ENCODE peak calls at places on chromosomes 6 and 20, in five cellular contexts. R, W, S, U and L are unnamed samples.

GRCh38 chr6:155011997-155012396 is 16.9 kb downstream of the TIAM2 start:
- DNase-seq in R (no peak), S (no peak), W (no peak), U (no peak), L (no peak)

GRCh38 chr20:56730003-56730402 is 100.9 kb downstream of the TFAP2C start:
- DNase-seq in U (no peak), W (no peak), R (peak), S (no peak), L (no peak)

GRCh38 chr20:35985789-35986188 is 17.4 kb downstream of the CNBD2 start:
- DNase-seq in R (no peak), W (no peak), S (no peak), U (no peak), L (no peak)

GRCh38 chr20:35196313-35196712 is 24.4 kb downstream of the PROCR start:
- DNase-seq in W (no peak), S (no peak), U (no peak), R (no peak), L (no peak)

GRCh38 chr6:96821034-96821433 is 16.2 kb downstream of the GPR63 start:
- DNase-seq in W (no peak), R (no peak), S (no peak), U (no peak), L (no peak)

GRCh38 chr6:89430563-89430962 is 2.4 kb upstream of the ANKRD6 start:
- DNase-seq in U (no peak), W (peak), R (no peak), S (no peak), L (no peak)

GRCh38 chr6:45132059-45132458 is 196.1 kb upstream of the RUNX2 start:
- DNase-seq in U (no peak), S (no peak), R (no peak), W (no peak), L (no peak)

GRCh38 chr20:62134735-62135231 is 8.4 kb downstream of the PSMA7 start:
- DNase-seq in W (no peak), R (no peak), U (no peak), S (no peak), L (no peak)

GRCh38 chr6:93123585-93123984 is 295.8 kb downstream of the EPHA7 start:
- DNase-seq in U (no peak), W (no peak), R (no peak), S (no peak), L (no peak)

GRCh38 chr6:156160788-156161150 is 616.4 kb upstream of the ARID1B start:
- DNase-seq in W (no peak), R (no peak), U (no peak), S (no peak), L (no peak)

GRCh38 chr6:158969148-158969547 is 30.9 kb downstream of the RSPH3 start:
- DNase-seq in S (no peak), W (no peak), U (no peak), R (no peak), L (no peak)

GRCh38 chr6:17278289-17279061 is 2.7 kb upstream of the RBM24 start:
- DNase-seq in S (no peak), U (peak), R (peak), W (no peak), L (no peak)

GRCh38 chr6:143964667-143965066 is 43.4 kb downstream of the PLAGL1 start:
- DNase-seq in U (no peak), R (no peak), S (no peak), W (no peak), L (no peak)

GRCh38 chr6:82783587-82784253 is 281.9 kb downstream of the UBE3D start:
- DNase-seq in W (peak), S (no peak), U (no peak), R (no peak), L (no peak)

GRCh38 chr20:717817-718216 is 42.2 kb upstream of the SCRT2 start:
- DNase-seq in R (no peak), W (no peak), U (no peak), S (no peak), L (no peak)

GRCh38 chr20:33013701-33014326 is 6.3 kb downstream of the BPIFB2 start:
- DNase-seq in W (no peak), R (no peak), U (no peak), S (no peak), L (no peak)

GRCh38 chr20:51444472-51444871 is 98.0 kb downstream of the NFATC2 start:
- DNase-seq in W (no peak), U (no peak), R (no peak), S (no peak), L (no peak)

GRCh38 chr6:39625209-39625608 is 100.0 kb downstream of the KIF6 start:
- DNase-seq in S (no peak), W (no peak), U (no peak), R (no peak), L (no peak)

GRCh38 chr20:46332373-46333135 is 24.3 kb upstream of the CDH22 start:
- DNase-seq in U (no peak), W (no peak), R (no peak), S (no peak), L (no peak)

GRCh38 chr20:8670900-8671229 is 398.0 kb upstream of the PLCB4 start:
- DNase-seq in W (no peak), S (no peak), U (peak), R (no peak), L (no peak)

GRCh38 chr6:18260448-18261106 is 3.8 kb downstream of the DEK start:
- DNase-seq in W (no peak), R (no peak), U (no peak), S (no peak), L (no peak)

GRCh38 chr6:99471638-99472037 is 43.6 kb downstream of the USP45 start:
- DNase-seq in R (no peak), W (no peak), S (no peak), U (no peak), L (no peak)

GRCh38 chr20:50510706-50511401 is 671 bp downstream of the PTPN1 start:
- DNase-seq in R (no peak), U (no peak), W (peak), S (no peak), L (no peak)

GRCh38 chr6:156517090-156517489 is 260.1 kb upstream of the ARID1B start:
- DNase-seq in W (no peak), R (no peak), S (no peak), U (no peak), L (no peak)

GRCh38 chr6:137761072-137761471 is 106.0 kb upstream of the TNFAIP3 start:
- DNase-seq in R (no peak), S (no peak), U (no peak), W (no peak), L (no peak)

GRCh38 chr6:142313284-142313683 is 11.5 kb downstream of the ADGRG6 start:
- DNase-seq in W (no peak), S (no peak), U (no peak), R (no peak), L (no peak)

GRCh38 chr6:80696268-80696667 is 589.8 kb downstream of the BCKDHB start:
- DNase-seq in U (no peak), S (no peak), R (no peak), W (no peak), L (no peak)

GRCh38 chr6:141988954-141989705 is 143.6 kb upstream of the GJE1 start:
- DNase-seq in R (peak), U (peak), S (no peak), W (peak), L (no peak)

DNA sequence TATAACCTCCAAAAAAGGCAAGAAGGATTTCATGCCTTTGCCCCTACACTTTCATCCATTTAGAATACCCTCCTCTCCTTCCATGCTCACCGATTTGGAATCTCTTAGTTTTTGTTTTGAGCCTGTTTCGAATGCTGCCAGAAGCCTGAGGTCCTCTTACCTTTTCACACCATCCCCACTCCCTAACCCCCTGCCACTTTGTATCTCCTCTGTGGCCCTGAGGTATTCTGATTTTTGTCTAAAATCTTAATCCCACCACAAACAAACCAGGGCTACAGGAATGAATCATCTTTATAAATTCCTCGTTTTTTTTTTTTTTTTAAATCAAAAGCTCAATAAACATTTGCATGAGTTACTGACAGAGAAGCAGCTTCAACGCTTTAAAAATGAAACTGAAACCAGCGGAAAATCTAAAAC is 1.6 kb upstream of the RPS12 start:
- DNase-seq in R (no peak), U (no peak), W (no peak), S (no peak), L (no peak)
- TF ChIP-seq CTCF in R (no peak), U (no peak), W (no peak), S (no peak), L (no peak)

DNA sequence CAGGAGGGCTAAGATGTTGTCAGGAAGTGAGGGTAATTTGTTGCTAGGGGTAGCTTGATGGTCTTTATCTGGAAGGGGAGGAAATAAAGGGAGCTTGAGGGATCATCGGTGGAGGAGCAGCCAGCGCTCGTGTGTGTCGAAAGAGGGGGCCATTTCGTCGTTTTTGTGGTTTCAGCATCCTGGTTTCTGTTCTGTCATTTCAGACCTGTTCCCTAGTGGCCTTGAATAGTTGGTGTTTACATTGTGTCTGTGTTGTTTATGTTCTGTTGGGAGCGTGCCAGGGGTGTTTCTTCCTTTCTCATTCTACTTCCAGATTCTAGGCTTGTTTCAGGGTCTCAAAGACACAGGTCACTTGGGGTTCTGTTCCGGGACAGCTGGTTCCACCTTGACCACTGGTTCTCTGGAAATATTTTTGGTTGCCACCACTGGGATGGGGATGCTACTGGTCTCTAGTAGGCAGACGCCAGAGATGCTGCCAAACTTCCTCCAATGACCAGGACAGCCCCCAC is 113.9 kb upstream of the NAA20 start:
- DNase-seq in U (no peak), S (no peak), R (no peak), W (no peak), L (no peak)
- TF ChIP-seq CTCF in U (peak), S (no peak), R (no peak), W (no peak), L (no peak)

DNA sequence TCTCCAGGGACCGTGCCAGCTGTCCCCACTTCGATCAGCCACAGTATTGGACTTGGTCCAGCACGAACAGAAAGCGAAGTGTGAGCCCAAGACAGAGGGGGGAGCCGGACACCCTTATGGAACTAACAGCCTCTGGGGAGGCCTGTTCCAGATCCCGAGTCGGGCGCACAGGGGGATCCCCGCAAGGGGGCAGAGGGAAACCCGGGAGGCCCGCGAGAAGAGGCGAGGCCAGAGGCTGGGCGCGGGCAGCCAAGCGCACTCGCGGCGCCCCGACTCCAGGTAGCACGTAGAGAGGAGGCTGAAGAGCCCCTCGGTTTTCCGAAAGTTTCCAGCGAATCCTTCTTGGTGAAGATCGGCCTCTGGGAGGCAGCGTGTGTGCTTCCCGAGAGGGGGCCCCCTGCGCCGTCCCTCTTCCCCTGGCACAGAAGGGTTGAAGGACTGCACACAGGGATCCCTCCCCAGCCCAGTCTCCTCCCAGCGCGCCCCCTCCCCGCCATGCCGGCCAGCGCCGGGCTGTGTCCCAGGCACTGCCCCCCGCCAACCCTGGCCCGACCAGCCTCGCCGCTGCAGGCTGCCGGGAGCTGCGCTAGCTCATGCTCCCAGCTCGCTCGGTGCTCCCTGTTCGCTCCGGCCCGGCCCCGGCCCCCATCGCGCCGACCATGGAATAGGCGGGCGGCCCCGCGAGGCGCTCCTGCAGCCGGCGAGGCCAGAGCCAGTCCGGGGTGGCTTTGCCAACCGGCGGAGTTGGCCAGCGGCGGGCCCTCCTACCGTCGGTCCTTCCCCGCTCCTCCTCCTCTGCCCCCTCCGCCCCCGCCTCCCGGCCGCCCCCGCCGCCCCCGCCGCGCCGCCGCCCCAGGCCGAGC is 550 bp upstream of the SLC24A3 start:
- DNase-seq in S (no peak), U (no peak), R (no peak), W (peak), L (peak)
- TF ChIP-seq CTCF in S (no peak), U (no peak), R (no peak), W (no peak), L (peak)

DNA sequence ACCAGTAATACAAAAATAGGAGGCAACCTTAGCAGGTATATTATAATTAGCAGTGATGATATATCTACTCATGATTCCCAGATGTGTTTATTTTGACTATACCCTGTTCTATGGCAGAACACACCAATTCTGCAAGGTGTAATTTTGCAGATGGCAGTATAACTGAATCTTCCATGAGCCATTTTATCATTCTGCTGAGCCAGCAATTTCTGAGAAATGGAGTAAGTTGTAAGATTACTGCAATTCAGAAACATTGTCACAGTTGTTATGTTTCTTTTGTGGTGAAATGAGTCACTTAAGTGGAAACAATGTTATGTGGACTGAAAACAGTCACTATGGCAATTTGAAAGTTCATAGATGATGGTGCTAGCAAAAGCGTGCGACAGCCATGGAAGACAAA is 63.7 kb upstream of the RIMS1 start:
- DNase-seq in R (no peak), U (no peak), W (no peak), S (no peak), L (no peak)
- TF ChIP-seq CTCF in R (no peak), U (no peak), W (no peak), S (no peak), L (no peak)

DNA sequence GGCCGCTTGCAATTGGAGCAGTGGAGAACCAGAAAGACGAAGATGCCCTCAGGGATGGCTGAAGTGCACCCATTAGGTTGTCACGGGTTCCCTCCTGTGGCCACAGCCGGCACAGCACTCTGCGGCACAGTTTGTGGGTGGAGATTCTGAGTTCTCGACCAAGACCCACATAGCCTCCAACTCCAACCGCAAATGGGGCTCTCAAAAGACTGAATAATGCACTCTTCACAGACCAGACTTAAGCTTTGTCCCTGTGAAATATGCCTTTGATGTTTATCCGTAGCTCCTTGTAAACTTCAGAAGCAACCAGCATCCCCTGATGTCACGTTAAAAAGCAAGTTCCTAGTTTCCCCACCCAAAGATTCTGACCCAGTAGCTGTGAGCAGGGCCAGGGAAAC is 934 bp upstream of the CST9 start:
- DNase-seq in U (peak), R (peak), W (peak), S (peak), L (peak)
- TF ChIP-seq CTCF in U (peak), R (peak), W (peak), S (peak), L (peak)

GRCh38 chr20:23446505-23446904 is 6.2 kb downstream of the CST11 start:
- DNase-seq in U (no peak), S (no peak), R (no peak), W (peak), L (peak)
- TF ChIP-seq CTCF in U (peak), S (no peak), R (no peak), W (peak), L (peak)

GRCh38 chr6:43771210-43771857 is 1.3 kb downstream of the VEGFA start:
- DNase-seq in U (no peak), W (peak), S (peak), R (peak), L (peak)
- TF ChIP-seq CTCF in U (no peak), W (no peak), S (no peak), R (no peak), L (no peak)